ENCODE peak calls at places on chromosomes 16 and 17, in ten cellular contexts. One of them, this sample, is unnamed.

GRCh38 chr16:85935957-85936760 is 37.2 kb downstream of the IRF8 start:
- DNase-seq in tibial nerve: no peak
- DNase-seq in GM12878: peak; percentile 89
- DNase-seq in spleen: peak; percentile 90
- DNase-seq in Peyer's patch: no peak
- DNase-seq in IMR-90: no peak
- DNase-seq in sigmoid colon: no peak
- DNase-seq in adrenal gland: no peak
- DNase-seq in transverse colon: peak; percentile 46
- DNase-seq in A549: no peak
- DNase-seq in this sample: no peak

GRCh38 chr16:81347425-81347824 is 32.7 kb downstream of the GAN start:
- DNase-seq in tibial nerve: no peak
- DNase-seq in GM12878: no peak
- DNase-seq in spleen: no peak
- DNase-seq in Peyer's patch: no peak
- DNase-seq in IMR-90: no peak
- DNase-seq in sigmoid colon: no peak
- DNase-seq in adrenal gland: no peak
- DNase-seq in transverse colon: no peak
- DNase-seq in A549: no peak
- DNase-seq in this sample: no peak

GRCh38 chr17:41957058-41957868 is 9.3 kb upstream of the CNP start:
- DNase-seq in tibial nerve: no peak
- DNase-seq in GM12878: no peak
- DNase-seq in spleen: no peak
- DNase-seq in Peyer's patch: no peak
- DNase-seq in IMR-90: peak; percentile 32
- DNase-seq in sigmoid colon: no peak
- DNase-seq in adrenal gland: no peak
- DNase-seq in transverse colon: no peak
- DNase-seq in A549: no peak
- DNase-seq in this sample: no peak

GRCh38 chr17:20944014-20944905 is 98.6 kb downstream of the USP22 start:
- DNase-seq in tibial nerve: no peak
- DNase-seq in GM12878: no peak
- DNase-seq in spleen: no peak
- DNase-seq in Peyer's patch: peak; percentile 70
- DNase-seq in IMR-90: no peak
- DNase-seq in sigmoid colon: no peak
- DNase-seq in adrenal gland: peak; percentile 65
- DNase-seq in transverse colon: peak; percentile 68
- DNase-seq in A549: peak; percentile 54
- DNase-seq in this sample: peak; percentile 77

GRCh38 chr16:28041615-28042014 is 21.9 kb downstream of the GSG1L start:
- DNase-seq in tibial nerve: no peak
- DNase-seq in GM12878: no peak
- DNase-seq in spleen: no peak
- DNase-seq in Peyer's patch: no peak
- DNase-seq in IMR-90: no peak
- DNase-seq in sigmoid colon: no peak
- DNase-seq in adrenal gland: no peak
- DNase-seq in transverse colon: no peak
- DNase-seq in A549: no peak
- DNase-seq in this sample: no peak

GRCh38 chr16:19844945-19845641 is 39.6 kb downstream of the GPRC5B start:
- DNase-seq in tibial nerve: no peak
- DNase-seq in GM12878: no peak
- DNase-seq in spleen: no peak
- DNase-seq in Peyer's patch: no peak
- DNase-seq in IMR-90: peak; percentile 92
- DNase-seq in sigmoid colon: no peak
- DNase-seq in adrenal gland: peak; percentile 50
- DNase-seq in transverse colon: no peak
- DNase-seq in A549: peak; percentile 43
- DNase-seq in this sample: no peak

GRCh38 chr16:66004706-66005105 is 361.8 kb upstream of the CDH5 start:
- DNase-seq in tibial nerve: no peak
- DNase-seq in GM12878: no peak
- DNase-seq in spleen: no peak
- DNase-seq in Peyer's patch: no peak
- DNase-seq in IMR-90: peak; percentile 27
- DNase-seq in sigmoid colon: no peak
- DNase-seq in adrenal gland: no peak
- DNase-seq in transverse colon: no peak
- DNase-seq in A549: no peak
- DNase-seq in this sample: no peak

GRCh38 chr17:77891602-77892001 is 66.9 kb upstream of the TNRC6C start:
- DNase-seq in tibial nerve: no peak
- DNase-seq in GM12878: no peak
- DNase-seq in spleen: peak; percentile 47
- DNase-seq in Peyer's patch: peak; percentile 12
- DNase-seq in IMR-90: no peak
- DNase-seq in sigmoid colon: peak; percentile 39
- DNase-seq in adrenal gland: no peak
- DNase-seq in transverse colon: no peak
- DNase-seq in A549: no peak
- DNase-seq in this sample: no peak

GRCh38 chr16:22428654-22429053 is 54.2 kb upstream of the CDR2 start:
- DNase-seq in tibial nerve: no peak
- DNase-seq in GM12878: no peak
- DNase-seq in spleen: no peak
- DNase-seq in Peyer's patch: no peak
- DNase-seq in IMR-90: no peak
- DNase-seq in sigmoid colon: no peak
- DNase-seq in adrenal gland: peak; percentile 52
- DNase-seq in transverse colon: no peak
- DNase-seq in A549: no peak
- DNase-seq in this sample: peak; percentile 25

GRCh38 chr16:28873543-28874201 is 4.6 kb upstream of the ATP2A1 start:
- DNase-seq in tibial nerve: no peak
- DNase-seq in GM12878: no peak
- DNase-seq in spleen: peak; percentile 85
- DNase-seq in Peyer's patch: no peak
- DNase-seq in IMR-90: no peak
- DNase-seq in sigmoid colon: no peak
- DNase-seq in adrenal gland: no peak
- DNase-seq in transverse colon: peak; percentile 30
- DNase-seq in A549: no peak
- DNase-seq in this sample: no peak

GRCh38 chr16:87543436-87544191 is 50.8 kb upstream of the ZCCHC14 start:
- DNase-seq in tibial nerve: no peak
- DNase-seq in GM12878: no peak
- DNase-seq in spleen: no peak
- DNase-seq in Peyer's patch: no peak
- DNase-seq in IMR-90: no peak
- DNase-seq in sigmoid colon: no peak
- DNase-seq in adrenal gland: no peak
- DNase-seq in transverse colon: no peak
- DNase-seq in A549: no peak
- DNase-seq in this sample: no peak

GRCh38 chr16:67101683-67102082 is 8.1 kb upstream of the PHAF1 start:
- DNase-seq in tibial nerve: no peak
- DNase-seq in GM12878: no peak
- DNase-seq in spleen: no peak
- DNase-seq in Peyer's patch: no peak
- DNase-seq in IMR-90: peak; percentile 72
- DNase-seq in sigmoid colon: no peak
- DNase-seq in adrenal gland: no peak
- DNase-seq in transverse colon: no peak
- DNase-seq in A549: no peak
- DNase-seq in this sample: no peak

GRCh38 chr16:3782566-3782965 is 65.2 kb upstream of the TRAP1 start:
- DNase-seq in tibial nerve: no peak
- DNase-seq in GM12878: no peak
- DNase-seq in spleen: no peak
- DNase-seq in Peyer's patch: no peak
- DNase-seq in IMR-90: no peak
- DNase-seq in sigmoid colon: no peak
- DNase-seq in adrenal gland: no peak
- DNase-seq in transverse colon: no peak
- DNase-seq in A549: no peak
- DNase-seq in this sample: no peak

GRCh38 chr16:88406096-88407041 is 23.6 kb downstream of the ZNF469 start:
- DNase-seq in tibial nerve: no peak
- DNase-seq in GM12878: no peak
- DNase-seq in spleen: no peak
- DNase-seq in Peyer's patch: no peak
- DNase-seq in IMR-90: no peak
- DNase-seq in sigmoid colon: no peak
- DNase-seq in adrenal gland: no peak
- DNase-seq in transverse colon: no peak
- DNase-seq in A549: no peak
- DNase-seq in this sample: no peak

GRCh38 chr17:49191917-49192741 is 18.2 kb downstream of the GNGT2 start:
- DNase-seq in tibial nerve: peak; percentile 97
- DNase-seq in GM12878: peak; percentile 77
- DNase-seq in spleen: peak; percentile 97
- DNase-seq in Peyer's patch: peak; percentile 97
- DNase-seq in IMR-90: peak; percentile 77
- DNase-seq in sigmoid colon: peak; percentile 97
- DNase-seq in adrenal gland: peak; percentile 96
- DNase-seq in transverse colon: peak; percentile 94
- DNase-seq in A549: peak; percentile 98
- DNase-seq in this sample: peak; percentile 93
- TF ChIP-seq CTCF in tibial nerve: peak; percentile 20
- TF ChIP-seq CTCF in GM12878: peak; percentile 37
- TF ChIP-seq CTCF in spleen: peak; percentile 8
- TF ChIP-seq CTCF in Peyer's patch: no peak
- TF ChIP-seq CTCF in IMR-90: peak; percentile 35
- TF ChIP-seq CTCF in sigmoid colon: no peak
- TF ChIP-seq CTCF in adrenal gland: peak; percentile 18
- TF ChIP-seq CTCF in transverse colon: no peak
- TF ChIP-seq CTCF in A549: peak; percentile 70
- TF ChIP-seq CTCF in this sample: peak; percentile 41

GRCh38 chr17:38355256-38355655 is 3.6 kb downstream of the SOCS7 start:
- DNase-seq in tibial nerve: no peak
- DNase-seq in GM12878: no peak
- DNase-seq in spleen: no peak
- DNase-seq in Peyer's patch: no peak
- DNase-seq in IMR-90: no peak
- DNase-seq in sigmoid colon: no peak
- DNase-seq in adrenal gland: no peak
- DNase-seq in transverse colon: no peak
- DNase-seq in A549: no peak
- DNase-seq in this sample: no peak

GRCh38 chr17:38363016-38363415 is 11.4 kb downstream of the SOCS7 start:
- DNase-seq in tibial nerve: no peak
- DNase-seq in GM12878: no peak
- DNase-seq in spleen: no peak
- DNase-seq in Peyer's patch: no peak
- DNase-seq in IMR-90: no peak
- DNase-seq in sigmoid colon: no peak
- DNase-seq in adrenal gland: no peak
- DNase-seq in transverse colon: no peak
- DNase-seq in A549: no peak
- DNase-seq in this sample: no peak

GRCh38 chr17:38357488-38358123 is 6.0 kb downstream of the SOCS7 start:
- DNase-seq in tibial nerve: no peak
- DNase-seq in GM12878: no peak
- DNase-seq in spleen: no peak
- DNase-seq in Peyer's patch: no peak
- DNase-seq in IMR-90: no peak
- DNase-seq in sigmoid colon: peak; percentile 71
- DNase-seq in adrenal gland: no peak
- DNase-seq in transverse colon: no peak
- DNase-seq in A549: no peak
- DNase-seq in this sample: no peak

GRCh38 chr17:38361700-38362465 is 10.2 kb downstream of the SOCS7 start:
- DNase-seq in tibial nerve: no peak
- DNase-seq in GM12878: no peak
- DNase-seq in spleen: no peak
- DNase-seq in Peyer's patch: no peak
- DNase-seq in IMR-90: no peak
- DNase-seq in sigmoid colon: no peak
- DNase-seq in adrenal gland: no peak
- DNase-seq in transverse colon: no peak
- DNase-seq in A549: no peak
- DNase-seq in this sample: no peak

GRCh38 chr17:38358586-38359513 is 7.2 kb downstream of the SOCS7 start:
- DNase-seq in tibial nerve: no peak
- DNase-seq in GM12878: no peak
- DNase-seq in spleen: no peak
- DNase-seq in Peyer's patch: no peak
- DNase-seq in IMR-90: no peak
- DNase-seq in sigmoid colon: no peak
- DNase-seq in adrenal gland: no peak
- DNase-seq in transverse colon: no peak
- DNase-seq in A549: no peak
- DNase-seq in this sample: peak; percentile 8
- H3K4me1 ChIP-seq in tibial nerve: no peaks in the 10 kb centered on the region
- H3K4me1 ChIP-seq in GM12878: no peaks in the 10 kb centered on the region
- H3K4me1 ChIP-seq in spleen: no peaks in the 10 kb centered on the region
- H3K4me1 ChIP-seq in Peyer's patch: peaks cover 15% of the 10 kb centered on the region
- H3K4me1 ChIP-seq in IMR-90: peaks cover 4% of the 10 kb centered on the region
- H3K4me1 ChIP-seq in sigmoid colon: peaks cover 75% of the 10 kb centered on the region
- H3K4me1 ChIP-seq in adrenal gland: no peaks in the 10 kb centered on the region
- H3K4me1 ChIP-seq in transverse colon: peaks cover 30% of the 10 kb centered on the region
- H3K4me1 ChIP-seq in A549: peaks cover 15% of the 10 kb centered on the region
- H3K4me1 ChIP-seq in this sample: peaks cover 56% of the 10 kb centered on the region

GRCh38 chr17:16435951-16436886 is 20.8 kb downstream of the TRPV2 start:
- DNase-seq in tibial nerve: no peak
- DNase-seq in GM12878: no peak
- DNase-seq in spleen: no peak
- DNase-seq in Peyer's patch: no peak
- DNase-seq in IMR-90: no peak
- DNase-seq in sigmoid colon: no peak
- DNase-seq in adrenal gland: no peak
- DNase-seq in transverse colon: no peak
- DNase-seq in A549: no peak
- DNase-seq in this sample: peak; percentile 40
- TF ChIP-seq POLR2A in tibial nerve: no peak
- TF ChIP-seq POLR2A in GM12878: peak; percentile 48
- TF ChIP-seq POLR2A in spleen: no peak
- TF ChIP-seq POLR2A in Peyer's patch: no peak
- TF ChIP-seq POLR2A in IMR-90: no peak
- TF ChIP-seq POLR2A in sigmoid colon: no peak
- TF ChIP-seq POLR2A in adrenal gland: no peak
- TF ChIP-seq POLR2A in transverse colon: no peak
- TF ChIP-seq POLR2A in A549: no peak
- TF ChIP-seq POLR2A in this sample: no peak

DNA sequence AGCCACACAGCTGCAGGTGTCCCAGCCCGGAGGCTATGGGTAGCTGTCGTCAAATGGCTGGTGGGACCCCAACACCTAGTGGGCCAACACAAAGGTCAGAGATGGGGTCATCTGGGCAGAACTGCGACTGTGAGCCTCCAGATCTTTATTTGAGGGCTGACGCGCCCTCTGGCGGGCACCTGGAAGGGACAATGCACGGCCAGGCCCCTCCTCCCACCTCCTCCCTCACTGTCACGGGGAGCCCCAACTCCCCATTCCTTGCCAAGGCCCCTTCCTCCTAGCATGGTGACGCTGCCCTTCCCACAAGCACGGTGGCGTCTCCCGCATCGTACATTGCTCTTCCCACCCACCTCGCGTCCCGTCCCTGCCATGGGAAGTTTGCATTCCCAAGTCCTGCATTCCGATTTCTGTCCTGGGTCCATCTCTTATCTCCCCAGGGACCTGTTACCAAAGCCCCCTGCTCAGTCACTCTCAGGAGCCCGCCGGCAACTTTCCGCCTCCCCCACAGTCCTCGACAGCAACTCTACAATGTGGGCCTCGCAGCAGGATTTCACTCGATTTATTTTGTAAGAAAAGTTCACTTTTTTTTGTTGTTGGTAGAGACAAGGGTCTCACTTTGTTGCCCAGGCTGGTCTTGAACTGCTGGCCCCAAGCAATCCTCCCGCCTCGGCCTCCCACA is 1.0 kb downstream of the TLE7 start:
- DNase-seq in tibial nerve: no peak
- DNase-seq in GM12878: no peak
- DNase-seq in spleen: no peak
- DNase-seq in Peyer's patch: no peak
- DNase-seq in IMR-90: no peak
- DNase-seq in sigmoid colon: no peak
- DNase-seq in adrenal gland: no peak
- DNase-seq in transverse colon: no peak
- DNase-seq in A549: no peak
- DNase-seq in this sample: no peak
- TF ChIP-seq CTCF in tibial nerve: no peak
- TF ChIP-seq CTCF in GM12878: peak; percentile 34
- TF ChIP-seq CTCF in spleen: no peak
- TF ChIP-seq CTCF in Peyer's patch: no peak
- TF ChIP-seq CTCF in IMR-90: no peak
- TF ChIP-seq CTCF in sigmoid colon: no peak
- TF ChIP-seq CTCF in adrenal gland: no peak
- TF ChIP-seq CTCF in transverse colon: peak; percentile 12
- TF ChIP-seq CTCF in A549: no peak
- TF ChIP-seq CTCF in this sample: no peak

This sample was measured in thyroid gland.